ENCODE peak calls at places on chromosome X, in five cellular contexts. One of them, this sample, is unnamed.
A peak's percentile ranks its signal among the peaks of the same experiment; 100 is the strongest.

GRCh38 chrX:131187234-131187633 is 101.9 kb downstream of the IGSF1 start:
- DNase-seq in brain microvascular endothelial cell: no peak
- DNase-seq in HFFc6: no peak
- DNase-seq in A549: no peak
- DNase-seq in hepatocyte: no peak
- DNase-seq in this sample: no peak

GRCh38 chrX:13658602-13659001 is 5.7 kb downstream of the TCEANC start:
- DNase-seq in hepatocyte: peak; percentile 60
- DNase-seq in brain microvascular endothelial cell: peak; percentile 23
- DNase-seq in HFFc6: peak; percentile 48
- DNase-seq in A549: peak; percentile 58
- DNase-seq in this sample: peak; percentile 38

GRCh38 chrX:130836447-130836846 is 66.6 kb downstream of the ENOX2 start:
- DNase-seq in HFFc6: no peak
- DNase-seq in brain microvascular endothelial cell: peak; percentile 14
- DNase-seq in hepatocyte: peak; percentile 12
- DNase-seq in A549: no peak
- DNase-seq in this sample: no peak

GRCh38 chrX:10415704-10416001 is 204.7 kb downstream of the MID1 start:
- DNase-seq in A549: no peak
- DNase-seq in hepatocyte: no peak
- DNase-seq in HFFc6: peak; percentile 31
- DNase-seq in brain microvascular endothelial cell: peak; percentile 35
- DNase-seq in this sample: no peak

GRCh38 chrX:47218920-47219815 is 687 bp downstream of the CDK16 start:
- DNase-seq in hepatocyte: peak; percentile 83
- DNase-seq in brain microvascular endothelial cell: no peak
- DNase-seq in HFFc6: no peak
- DNase-seq in A549: peak; percentile 29
- DNase-seq in this sample: no peak

GRCh38 chrX:23953908-23954269 is 46.1 kb downstream of the CXorf58 start:
- DNase-seq in brain microvascular endothelial cell: no peak
- DNase-seq in HFFc6: no peak
- DNase-seq in hepatocyte: no peak
- DNase-seq in A549: no peak
- DNase-seq in this sample: no peak

GRCh38 chrX:23616361-23616760 is 50.9 kb upstream of the PRDX4 start:
- DNase-seq in brain microvascular endothelial cell: peak; percentile 5
- DNase-seq in HFFc6: no peak
- DNase-seq in hepatocyte: peak; percentile 64
- DNase-seq in A549: peak; percentile 25
- DNase-seq in this sample: no peak

GRCh38 chrX:9137152-9137551 is 103.2 kb upstream of the FAM9B start:
- DNase-seq in HFFc6: no peak
- DNase-seq in brain microvascular endothelial cell: no peak
- DNase-seq in A549: no peak
- DNase-seq in hepatocyte: no peak
- DNase-seq in this sample: no peak

GRCh38 chrX:40542208-40542607 is 38.6 kb upstream of the ATP6AP2 start:
- DNase-seq in brain microvascular endothelial cell: no peak
- DNase-seq in HFFc6: no peak
- DNase-seq in hepatocyte: no peak
- DNase-seq in A549: no peak
- DNase-seq in this sample: no peak

GRCh38 chrX:54044877-54045328 is 630 bp upstream of the PHF8 start:
- DNase-seq in A549: no peak
- DNase-seq in HFFc6: no peak
- DNase-seq in brain microvascular endothelial cell: no peak
- DNase-seq in hepatocyte: no peak
- DNase-seq in this sample: no peak

GRCh38 chrX:50903387-50904027 is 7.0 kb upstream of the BMP15 start:
- DNase-seq in HFFc6: no peak
- DNase-seq in brain microvascular endothelial cell: peak; percentile 23
- DNase-seq in A549: peak; percentile 32
- DNase-seq in hepatocyte: peak; percentile 64
- DNase-seq in this sample: no peak

GRCh38 chrX:23644744-23645143 is 22.5 kb upstream of the PRDX4 start:
- DNase-seq in brain microvascular endothelial cell: no peak
- DNase-seq in hepatocyte: no peak
- DNase-seq in HFFc6: no peak
- DNase-seq in A549: no peak
- DNase-seq in this sample: no peak

GRCh38 chrX:9558615-9559014 is 93.8 kb downstream of the TBL1X start:
- DNase-seq in A549: no peak
- DNase-seq in hepatocyte: no peak
- DNase-seq in HFFc6: no peak
- DNase-seq in brain microvascular endothelial cell: no peak
- DNase-seq in this sample: no peak

GRCh38 chrX:129462707-129463106 is 60.6 kb downstream of the SMARCA1 start:
- DNase-seq in brain microvascular endothelial cell: no peak
- DNase-seq in hepatocyte: no peak
- DNase-seq in A549: no peak
- DNase-seq in HFFc6: no peak
- DNase-seq in this sample: no peak

GRCh38 chrX:129654652-129655546 is at the start of gene APLN:
- DNase-seq in hepatocyte: peak; percentile 60
- DNase-seq in brain microvascular endothelial cell: no peak
- DNase-seq in A549: no peak
- DNase-seq in HFFc6: no peak
- DNase-seq in this sample: no peak

GRCh38 chrX:65502618-65503017 is 32.0 kb downstream of the LAS1L start:
- DNase-seq in HFFc6: no peak
- DNase-seq in hepatocyte: no peak
- DNase-seq in A549: no peak
- DNase-seq in brain microvascular endothelial cell: no peak
- DNase-seq in this sample: no peak

GRCh38 chrX:66053414-66053813 is 13.5 kb upstream of the VSIG4 start:
- DNase-seq in brain microvascular endothelial cell: no peak
- DNase-seq in A549: no peak
- DNase-seq in hepatocyte: no peak
- DNase-seq in HFFc6: no peak
- DNase-seq in this sample: no peak

GRCh38 chrX:46325312-46325877 is 219.8 kb downstream of the ZNF674 start:
- DNase-seq in hepatocyte: peak; percentile 44
- DNase-seq in HFFc6: peak; percentile 36
- DNase-seq in A549: peak; percentile 96
- DNase-seq in brain microvascular endothelial cell: peak; percentile 72
- DNase-seq in this sample: peak; percentile 4

GRCh38 chrX:41491267-41492004 is 44.3 kb downstream of the NYX start:
- DNase-seq in HFFc6: peak; percentile 87
- DNase-seq in A549: peak; percentile 49
- DNase-seq in brain microvascular endothelial cell: peak; percentile 71
- DNase-seq in hepatocyte: peak; percentile 61
- DNase-seq in this sample: peak; percentile 56

GRCh38 chrX:100409316-100410082 is 574 bp downstream of the PCDH19 start:
- DNase-seq in hepatocyte: no peak
- DNase-seq in brain microvascular endothelial cell: no peak
- DNase-seq in A549: no peak
- DNase-seq in HFFc6: no peak
- DNase-seq in this sample: no peak

GRCh38 chrX:129932792-129933321 is 26.9 kb downstream of the UTP14A start:
- DNase-seq in hepatocyte: peak; percentile 22
- DNase-seq in HFFc6: no peak
- DNase-seq in brain microvascular endothelial cell: no peak
- DNase-seq in A549: peak; percentile 44
- DNase-seq in this sample: no peak

GRCh38 chrX:633043-633654 is 2.6 kb downstream of the SHOX start:
- DNase-seq in A549: no peak
- DNase-seq in brain microvascular endothelial cell: no peak
- DNase-seq in HFFc6: no peak
- DNase-seq in hepatocyte: no peak
- DNase-seq in this sample: no peak

GRCh38 chrX:105179644-105180043 is 40.9 kb downstream of the TEX13A start:
- DNase-seq in hepatocyte: no peak
- DNase-seq in brain microvascular endothelial cell: no peak
- DNase-seq in A549: no peak
- DNase-seq in HFFc6: no peak
- DNase-seq in this sample: no peak
- TF ChIP-seq CTCF in hepatocyte: no peak
- TF ChIP-seq CTCF in brain microvascular endothelial cell: no peak
- TF ChIP-seq CTCF in A549: no peak
- TF ChIP-seq CTCF in HFFc6: no peak
- TF ChIP-seq CTCF in this sample: no peak

GRCh38 chrX:104665691-104666090 is 99.7 kb downstream of the IL1RAPL2 start:
- DNase-seq in brain microvascular endothelial cell: no peak
- DNase-seq in HFFc6: no peak
- DNase-seq in A549: no peak
- DNase-seq in hepatocyte: no peak
- DNase-seq in this sample: no peak

GRCh38 chrX:104670051-104670450 is 104.1 kb downstream of the IL1RAPL2 start:
- DNase-seq in HFFc6: no peak
- DNase-seq in A549: no peak
- DNase-seq in brain microvascular endothelial cell: no peak
- DNase-seq in hepatocyte: no peak
- DNase-seq in this sample: no peak

GRCh38 chrX:104669063-104669462 is 103.1 kb downstream of the IL1RAPL2 start:
- DNase-seq in HFFc6: no peak
- DNase-seq in hepatocyte: no peak
- DNase-seq in brain microvascular endothelial cell: no peak
- DNase-seq in A549: no peak
- DNase-seq in this sample: no peak

GRCh38 chrX:104662694-104663093 is 96.7 kb downstream of the IL1RAPL2 start:
- DNase-seq in HFFc6: no peak
- DNase-seq in hepatocyte: no peak
- DNase-seq in A549: no peak
- DNase-seq in brain microvascular endothelial cell: no peak
- DNase-seq in this sample: no peak

DNA sequence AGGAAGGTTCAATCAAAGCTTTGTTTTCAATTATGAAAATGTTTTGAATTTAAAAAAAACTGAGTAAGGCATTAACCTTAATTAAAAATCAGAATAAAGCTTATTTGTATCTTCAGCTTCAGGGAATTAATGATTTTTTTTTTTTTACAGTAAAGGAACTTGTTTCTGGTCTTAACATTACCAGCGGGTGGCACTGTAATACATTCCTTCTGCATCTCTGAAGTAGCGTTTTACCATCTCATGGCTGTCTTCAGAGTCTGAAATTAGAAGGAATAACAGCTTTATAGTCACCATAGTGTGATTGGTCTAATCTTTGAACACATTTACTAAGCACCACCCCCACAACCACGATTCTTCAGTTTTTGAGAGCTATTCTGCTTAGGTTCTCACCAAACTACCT is 102.6 kb downstream of the IL1RAPL2 start:
- DNase-seq in HFFc6: no peak
- DNase-seq in brain microvascular endothelial cell: no peak
- DNase-seq in A549: peak; percentile 4
- DNase-seq in hepatocyte: peak; percentile 20
- DNase-seq in this sample: no peak
- TF ChIP-seq CTCF in HFFc6: no peak
- TF ChIP-seq CTCF in brain microvascular endothelial cell: peak; percentile 17
- TF ChIP-seq CTCF in A549: no peak
- TF ChIP-seq CTCF in hepatocyte: peak; percentile 42
- TF ChIP-seq CTCF in this sample: no peak

GRCh38 chrX:95351089-95351488 is 1333.6 kb upstream of the DIAPH2 start:
- DNase-seq in brain microvascular endothelial cell: no peak
- DNase-seq in A549: no peak
- DNase-seq in HFFc6: no peak
- DNase-seq in hepatocyte: no peak
- DNase-seq in this sample: no peak

DNA sequence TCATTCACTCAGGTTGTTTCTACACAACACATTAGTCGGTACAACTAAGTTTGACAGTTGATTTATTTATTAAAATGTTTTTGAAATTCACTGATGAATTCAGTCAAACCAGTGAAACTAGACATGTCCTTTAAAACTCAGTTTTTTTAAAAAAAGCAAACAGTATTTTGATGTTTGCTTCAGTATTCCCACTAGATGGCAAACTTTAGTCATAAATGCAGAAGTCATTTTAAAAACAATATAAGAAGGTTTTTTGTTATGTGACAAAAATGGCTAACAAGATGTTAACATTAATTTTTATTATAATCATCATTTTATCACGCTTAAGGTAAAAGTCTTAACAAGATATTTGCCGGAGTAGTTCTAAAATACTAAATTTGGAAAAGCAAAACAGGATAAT is 1337.8 kb upstream of the DIAPH2 start:
- DNase-seq in HFFc6: no peak
- DNase-seq in A549: peak; percentile 2
- DNase-seq in brain microvascular endothelial cell: no peak
- DNase-seq in hepatocyte: no peak
- DNase-seq in this sample: no peak
- TF ChIP-seq CTCF in HFFc6: peak; percentile 57
- TF ChIP-seq CTCF in A549: no peak
- TF ChIP-seq CTCF in brain microvascular endothelial cell: no peak
- TF ChIP-seq CTCF in hepatocyte: peak; percentile 68
- TF ChIP-seq CTCF in this sample: peak; percentile 14

GRCh38 chrX:154019633-154020499 is at the start of gene IRAK1:
- DNase-seq in A549: peak; percentile 60
- DNase-seq in brain microvascular endothelial cell: no peak
- DNase-seq in hepatocyte: peak; percentile 77
- DNase-seq in HFFc6: peak; percentile 17
- DNase-seq in this sample: no peak

GRCh38 chrX:154020500-154021115 is 906 bp upstream of the IRAK1 start:
- DNase-seq in HFFc6: peak; percentile 11
- DNase-seq in brain microvascular endothelial cell: no peak
- DNase-seq in hepatocyte: no peak
- DNase-seq in A549: peak; percentile 16
- DNase-seq in this sample: no peak

GRCh38 chrX:154022716-154023115 is 3.0 kb upstream of the IRAK1 start:
- DNase-seq in hepatocyte: no peak
- DNase-seq in brain microvascular endothelial cell: no peak
- DNase-seq in A549: no peak
- DNase-seq in HFFc6: no peak
- DNase-seq in this sample: no peak

GRCh38 chrX:154022108-154022507 is 2.4 kb upstream of the IRAK1 start:
- DNase-seq in A549: no peak
- DNase-seq in hepatocyte: no peak
- DNase-seq in brain microvascular endothelial cell: no peak
- DNase-seq in HFFc6: no peak
- DNase-seq in this sample: no peak

DNA sequence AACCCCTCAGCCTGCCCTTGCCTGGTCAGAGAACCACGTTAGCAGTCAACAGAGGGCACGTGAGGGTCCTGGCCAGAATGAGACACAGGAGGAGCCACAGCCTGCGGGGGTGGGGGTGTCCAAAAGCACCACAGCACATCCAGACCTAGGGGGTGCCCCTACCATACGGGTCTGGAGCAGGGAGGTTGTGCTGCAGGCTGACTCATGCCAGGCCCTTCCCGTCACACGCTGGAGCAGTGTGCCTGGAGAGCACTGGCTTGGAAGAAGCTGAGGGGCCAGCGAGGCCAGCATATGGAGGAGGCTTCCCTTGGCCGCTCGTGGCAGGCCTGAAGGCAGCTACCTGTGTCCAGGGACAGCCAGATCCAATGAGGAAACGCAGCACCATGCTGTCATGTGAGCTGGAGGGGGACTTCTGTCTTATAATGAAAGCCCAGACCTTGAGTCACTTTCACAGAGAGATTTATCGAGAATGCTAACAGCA is 1.5 kb upstream of the IRAK1 start:
- DNase-seq in HFFc6: peak; percentile 55
- DNase-seq in A549: no peak
- DNase-seq in hepatocyte: no peak
- DNase-seq in brain microvascular endothelial cell: peak; percentile 39
- DNase-seq in this sample: no peak
- TF ChIP-seq CTCF in HFFc6: no peak
- TF ChIP-seq CTCF in A549: no peak
- TF ChIP-seq CTCF in hepatocyte: no peak
- TF ChIP-seq CTCF in brain microvascular endothelial cell: peak; percentile 16
- TF ChIP-seq CTCF in this sample: no peak

GRCh38 chrX:124145749-124146148 is 184.2 kb downstream of the STAG2 start:
- DNase-seq in HFFc6: no peak
- DNase-seq in A549: no peak
- DNase-seq in hepatocyte: no peak
- DNase-seq in brain microvascular endothelial cell: no peak
- DNase-seq in this sample: no peak
- TF ChIP-seq CTCF in HFFc6: no peak
- TF ChIP-seq CTCF in A549: no peak
- TF ChIP-seq CTCF in hepatocyte: no peak
- TF ChIP-seq CTCF in brain microvascular endothelial cell: no peak
- TF ChIP-seq CTCF in this sample: no peak